ENCODE peak calls at places on chromosomes 13 and 19, in nine cellular contexts. Y is A549, V is K562, L is HepG2, F is GM23338, M is GM12878, W is HCT116, N is SK-N-SH, A is Panc1. U is an unnamed sample.
A peak's percentile ranks its signal among the peaks of the same experiment; 100 is the strongest.

GRCh38 chr13:89454736-89455135 is 1783.6 kb downstream of the SLITRK5 start:
- DNase-seq in Y (no peak), V (no peak), L (no peak), F (no peak), M (no peak), W (no peak), N (no peak), A (no peak), U (no peak)

GRCh38 chr19:10346509-10346908 is 7.1 kb upstream of the ICAM3 start:
- DNase-seq in Y (no peak), V (peak; percentile 49), L (peak; percentile 74), F (no peak), M (no peak), W (no peak), N (no peak), A (no peak), U (peak; percentile 92)

GRCh38 chr19:18438331-18439024 is 545 bp upstream of the ISYNA1 start:
- DNase-seq in Y (no peak), V (peak; percentile 91), L (peak; percentile 63), F (peak; percentile 64), M (no peak), W (no peak), N (no peak), A (no peak), U (no peak)

GRCh38 chr13:60009300-60010248 is 154.2 kb downstream of the DIAPH3 start:
- DNase-seq in Y (peak; percentile 9), V (peak; percentile 19), L (no peak), F (no peak), M (no peak), W (no peak), N (no peak), A (no peak), U (no peak)

GRCh38 chr13:59774511-59774911 is 389.2 kb downstream of the DIAPH3 start:
- DNase-seq in Y (peak; percentile 1), V (no peak), L (peak; percentile 49), F (peak; percentile 30), M (no peak), W (no peak), N (no peak), A (no peak), U (no peak)

GRCh38 chr13:113997845-113998751 is 24.2 kb upstream of the C13orf46 start:
- DNase-seq in Y (no peak), V (no peak), L (no peak), F (no peak), M (no peak), W (no peak), N (peak; percentile 54), A (no peak), U (no peak)

GRCh38 chr13:110347535-110348308 is 40.6 kb downstream of the COL4A2 start:
- DNase-seq in Y (peak; percentile 84), V (no peak), L (peak; percentile 7), F (no peak), M (no peak), W (peak; percentile 41), N (no peak), A (no peak), U (no peak)

GRCh38 chr13:80251403-80251802 is 89.5 kb downstream of the SPRY2 start:
- DNase-seq in Y (peak; percentile 14), V (peak; percentile 7), L (no peak), F (peak; percentile 11), M (no peak), W (no peak), N (no peak), A (no peak), U (peak; percentile 37)

GRCh38 chr19:34313188-34313587 is 51.8 kb upstream of the GPI start:
- DNase-seq in Y (no peak), V (no peak), L (no peak), F (no peak), M (no peak), W (no peak), N (no peak), A (no peak), U (no peak)

GRCh38 chr13:94322925-94323324 is 156.6 kb downstream of the DCT start:
- DNase-seq in Y (no peak), V (no peak), L (no peak), F (no peak), M (no peak), W (no peak), N (no peak), A (no peak), U (peak; percentile 16)

GRCh38 chr19:6761053-6761676 is 6.1 kb downstream of the SH2D3A start:
- DNase-seq in Y (peak; percentile 46), V (peak; percentile 63), L (peak; percentile 28), F (peak; percentile 68), M (no peak), W (no peak), N (peak; percentile 77), A (no peak), U (no peak)

GRCh38 chr19:38839816-38840582 is 8.4 kb upstream of the ECH1 start:
- DNase-seq in Y (no peak), V (no peak), L (no peak), F (no peak), M (no peak), W (no peak), N (no peak), A (no peak), U (no peak)

GRCh38 chr19:55703790-55704215 is 28.8 kb downstream of the EPN1 start:
- DNase-seq in Y (peak; percentile 41), V (peak; percentile 69), L (no peak), F (peak; percentile 86), M (no peak), W (peak; percentile 4), N (peak; percentile 83), A (no peak), U (no peak)

DNA sequence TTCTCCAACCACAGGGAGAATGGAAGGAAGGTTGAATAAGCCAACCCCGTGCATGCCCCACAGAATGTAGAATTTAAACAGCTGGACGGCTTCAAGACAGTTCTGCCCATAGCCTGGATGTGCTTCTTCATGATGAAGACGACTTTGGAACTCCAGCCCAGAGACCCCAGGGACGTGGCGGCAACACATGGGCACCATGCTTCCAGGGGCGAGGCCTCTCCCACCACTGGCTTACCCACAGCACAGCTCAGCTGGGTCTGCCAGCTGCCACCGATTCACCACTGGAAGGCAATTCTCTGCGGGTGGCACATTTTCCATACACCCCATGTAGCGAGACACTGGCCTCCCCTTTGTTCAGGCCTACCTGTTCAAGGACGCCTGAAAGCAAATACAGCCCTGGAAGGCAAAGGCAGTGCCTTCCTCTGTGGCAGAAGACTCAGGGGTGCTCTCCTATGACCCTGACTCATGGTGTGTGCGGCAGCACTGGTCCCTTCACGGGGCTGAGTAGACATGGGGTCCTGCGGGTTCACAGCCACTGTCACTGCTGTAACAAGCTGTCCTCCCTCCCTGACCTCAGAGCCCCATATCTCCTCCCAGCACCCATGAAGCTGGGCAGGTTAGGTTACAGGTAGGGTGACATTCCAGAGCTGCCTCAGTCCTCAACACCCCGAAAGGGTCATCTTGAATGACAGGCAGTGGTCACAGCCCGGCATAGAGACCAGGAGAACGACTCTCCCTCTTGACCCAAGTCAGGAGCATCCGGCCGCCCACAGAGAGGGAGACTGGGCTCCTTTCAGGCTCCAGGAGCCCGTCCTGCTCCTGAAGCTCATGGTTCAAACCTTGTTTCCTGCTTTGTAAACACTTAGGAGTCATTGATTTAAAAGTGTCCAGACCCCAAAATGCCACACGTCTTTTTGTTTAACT is 72.7 kb downstream of the SPACA7 start:
- DNase-seq in Y (no peak), V (no peak), L (no peak), F (no peak), M (no peak), W (no peak), N (peak; percentile 12), A (no peak), U (no peak)
- TF ChIP-seq REST in Y (no peak), V (no peak), L (no peak), F (no peak), M (no peak), W (no peak), N (no peak), A (no peak), U (no peak)

GRCh38 chr13:36778083-36778671 is 40.8 kb upstream of the RFXAP start:
- DNase-seq in Y (no peak), V (no peak), L (peak; percentile 21), F (peak; percentile 65), M (peak; percentile 20), W (no peak), N (no peak), A (no peak), U (no peak)

GRCh38 chr13:36774895-36775294 is 44.1 kb upstream of the RFXAP start:
- DNase-seq in Y (no peak), V (no peak), L (no peak), F (no peak), M (no peak), W (no peak), N (no peak), A (no peak), U (no peak)

DNA sequence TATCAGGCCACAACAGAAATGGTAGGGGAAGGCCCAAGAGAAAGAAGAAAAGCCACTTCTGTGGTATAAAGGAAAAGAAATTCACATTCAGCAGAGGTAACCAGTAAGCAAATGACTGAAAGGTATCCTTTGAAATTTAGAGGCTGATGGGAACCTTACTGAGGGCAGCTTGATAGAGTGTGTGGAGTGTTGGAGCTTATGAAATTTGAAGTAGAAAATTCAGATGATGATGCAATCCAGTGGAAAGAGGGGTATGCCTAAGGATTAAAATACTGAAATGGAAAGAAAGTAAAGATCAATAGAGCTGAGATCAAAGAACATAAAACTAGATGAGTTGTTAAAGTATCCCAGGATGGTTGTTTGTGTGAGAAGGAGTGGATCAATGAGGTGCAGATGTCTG is 42.8 kb upstream of the RFXAP start:
- DNase-seq in Y (no peak), V (no peak), L (no peak), F (no peak), M (no peak), W (no peak), N (no peak), A (no peak), U (no peak)
- TF ChIP-seq CTCF in Y (no peak), V (no peak), L (no peak), F (no peak), M (no peak), W (no peak), N (no peak), A (no peak), U (no peak)

GRCh38 chr13:40878823-40879222 is 89.4 kb downstream of the SLC25A15 start:
- DNase-seq in Y (no peak), V (no peak), L (no peak), F (no peak), M (no peak), W (no peak), N (no peak), A (no peak), U (no peak)
- TF ChIP-seq REST in Y (no peak), V (no peak), L (no peak), F (no peak), M (no peak), W (no peak), N (no peak), A (no peak), U (no peak)

DNA sequence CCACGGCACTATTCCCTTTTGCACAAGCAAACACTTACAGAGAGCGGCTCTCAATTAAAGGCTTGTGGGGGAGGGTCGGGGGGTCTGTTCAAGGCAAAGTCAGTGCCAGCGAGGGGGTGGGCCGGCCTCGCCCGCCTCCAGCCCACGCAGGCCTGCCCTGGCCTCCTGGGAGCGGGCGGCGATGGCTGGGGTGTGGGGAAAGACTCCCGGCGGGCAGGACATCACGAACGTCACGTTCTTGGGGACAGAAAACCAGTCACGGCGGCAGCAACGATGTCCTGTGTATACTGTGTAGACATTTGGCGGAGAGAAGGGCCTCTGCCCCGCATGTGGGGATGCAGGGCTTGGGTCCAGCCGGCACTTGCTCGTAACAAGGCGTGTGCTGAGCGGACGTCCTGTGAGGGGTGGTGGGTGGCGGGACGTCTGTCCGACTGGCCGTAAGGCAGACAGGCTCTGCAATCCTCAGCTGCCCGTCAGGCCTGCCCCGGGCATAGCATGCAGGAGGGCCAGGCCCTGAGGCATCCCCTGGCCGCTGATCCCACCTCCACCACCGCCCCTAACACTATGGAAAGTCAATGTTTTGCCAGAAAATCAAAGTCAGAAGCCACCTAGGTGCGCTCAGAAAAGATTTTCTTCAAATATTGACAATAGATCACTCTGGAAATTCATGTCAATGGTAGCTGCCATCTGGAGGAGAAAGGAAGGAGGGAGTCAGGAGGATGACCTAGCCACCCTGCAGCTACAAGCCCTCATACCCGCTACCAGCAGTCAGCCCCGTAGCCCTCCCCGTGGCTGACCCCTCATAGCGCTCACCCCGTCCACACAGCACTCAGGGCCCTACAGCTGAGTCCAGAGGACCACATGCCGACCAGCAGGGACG is 5.8 kb upstream of the EPHX3 start:
- DNase-seq in Y (no peak), V (no peak), L (no peak), F (no peak), M (no peak), W (no peak), N (no peak), A (no peak), U (no peak)
- TF ChIP-seq CTCF in Y (no peak), V (no peak), L (no peak), F (no peak), M (no peak), W (no peak), N (no peak), A (no peak), U (no peak)

U was measured in HL-60.